ENCODE peak calls at places on chromosomes 3 and 15, in seven cellular contexts. One of them, this sample, is unnamed.

GRCh38 chr15:59349715-59350420 is 22.8 kb downstream of the MYO1E start:
- DNase-seq in NCI-H1105 treated with DMSO at 0.1 percent for 48 hours: no peak
- DNase-seq in astrocyte: peak
- DNase-seq in AG04449: peak
- DNase-seq in D341Med: no peak
- DNase-seq in stimulated activated CD4-positive, alpha-beta T cell treated with anti-CD3 and anti-CD28 coated beads, Interleukin-4, amount 100 ng/mL, for 4 hours: no peak
- DNase-seq in dermis blood vessel endothelial cell: peak
- DNase-seq in this sample: peak

GRCh38 chr3:108406661-108407206 is 103.7 kb downstream of the MYH15 start:
- DNase-seq in astrocyte: peak
- DNase-seq in NCI-H1105 treated with DMSO at 0.1 percent for 48 hours: peak
- DNase-seq in dermis blood vessel endothelial cell: peak
- DNase-seq in stimulated activated CD4-positive, alpha-beta T cell treated with anti-CD3 and anti-CD28 coated beads, Interleukin-4, amount 100 ng/mL, for 4 hours: no peak
- DNase-seq in AG04449: no peak
- DNase-seq in D341Med: peak
- DNase-seq in this sample: peak

GRCh38 chr3:176651622-176652021 is 545.7 kb downstream of the TBL1XR1 start:
- DNase-seq in stimulated activated CD4-positive, alpha-beta T cell treated with anti-CD3 and anti-CD28 coated beads, Interleukin-4, amount 100 ng/mL, for 4 hours: no peak
- DNase-seq in NCI-H1105 treated with DMSO at 0.1 percent for 48 hours: no peak
- DNase-seq in astrocyte: no peak
- DNase-seq in D341Med: no peak
- DNase-seq in AG04449: no peak
- DNase-seq in dermis blood vessel endothelial cell: no peak
- DNase-seq in this sample: no peak

GRCh38 chr3:37054370-37054769 is 61.1 kb downstream of the MLH1 start:
- DNase-seq in dermis blood vessel endothelial cell: peak
- DNase-seq in astrocyte: peak
- DNase-seq in stimulated activated CD4-positive, alpha-beta T cell treated with anti-CD3 and anti-CD28 coated beads, Interleukin-4, amount 100 ng/mL, for 4 hours: no peak
- DNase-seq in D341Med: no peak
- DNase-seq in NCI-H1105 treated with DMSO at 0.1 percent for 48 hours: no peak
- DNase-seq in AG04449: no peak
- DNase-seq in this sample: peak

GRCh38 chr15:88628018-88628673 is 7.0 kb downstream of the AEN start:
- DNase-seq in dermis blood vessel endothelial cell: no peak
- DNase-seq in D341Med: no peak
- DNase-seq in AG04449: no peak
- DNase-seq in stimulated activated CD4-positive, alpha-beta T cell treated with anti-CD3 and anti-CD28 coated beads, Interleukin-4, amount 100 ng/mL, for 4 hours: no peak
- DNase-seq in astrocyte: no peak
- DNase-seq in NCI-H1105 treated with DMSO at 0.1 percent for 48 hours: no peak
- DNase-seq in this sample: no peak

GRCh38 chr15:60652870-60653269 is 173.9 kb upstream of the ICE2 start:
- DNase-seq in D341Med: no peak
- DNase-seq in dermis blood vessel endothelial cell: no peak
- DNase-seq in AG04449: no peak
- DNase-seq in stimulated activated CD4-positive, alpha-beta T cell treated with anti-CD3 and anti-CD28 coated beads, Interleukin-4, amount 100 ng/mL, for 4 hours: no peak
- DNase-seq in astrocyte: no peak
- DNase-seq in NCI-H1105 treated with DMSO at 0.1 percent for 48 hours: peak
- DNase-seq in this sample: no peak

GRCh38 chr15:72685301-72685924 is 569 bp downstream of the HIGD2B start:
- DNase-seq in NCI-H1105 treated with DMSO at 0.1 percent for 48 hours: no peak
- DNase-seq in AG04449: no peak
- DNase-seq in stimulated activated CD4-positive, alpha-beta T cell treated with anti-CD3 and anti-CD28 coated beads, Interleukin-4, amount 100 ng/mL, for 4 hours: no peak
- DNase-seq in dermis blood vessel endothelial cell: no peak
- DNase-seq in astrocyte: no peak
- DNase-seq in D341Med: no peak
- DNase-seq in this sample: peak

GRCh38 chr3:197750863-197751737 is 1.4 kb downstream of the FYTTD1 start:
- DNase-seq in astrocyte: peak
- DNase-seq in stimulated activated CD4-positive, alpha-beta T cell treated with anti-CD3 and anti-CD28 coated beads, Interleukin-4, amount 100 ng/mL, for 4 hours: peak
- DNase-seq in AG04449: no peak
- DNase-seq in dermis blood vessel endothelial cell: peak
- DNase-seq in D341Med: peak
- DNase-seq in NCI-H1105 treated with DMSO at 0.1 percent for 48 hours: peak
- DNase-seq in this sample: peak

GRCh38 chr3:31934018-31934417 is 47.0 kb downstream of the OSBPL10 start:
- DNase-seq in dermis blood vessel endothelial cell: peak
- DNase-seq in AG04449: no peak
- DNase-seq in astrocyte: no peak
- DNase-seq in NCI-H1105 treated with DMSO at 0.1 percent for 48 hours: no peak
- DNase-seq in stimulated activated CD4-positive, alpha-beta T cell treated with anti-CD3 and anti-CD28 coated beads, Interleukin-4, amount 100 ng/mL, for 4 hours: no peak
- DNase-seq in D341Med: no peak
- DNase-seq in this sample: no peak

GRCh38 chr3:187041362-187042061 is 97.8 kb downstream of the RPL39L start:
- DNase-seq in D341Med: no peak
- DNase-seq in dermis blood vessel endothelial cell: peak
- DNase-seq in stimulated activated CD4-positive, alpha-beta T cell treated with anti-CD3 and anti-CD28 coated beads, Interleukin-4, amount 100 ng/mL, for 4 hours: peak
- DNase-seq in AG04449: no peak
- DNase-seq in NCI-H1105 treated with DMSO at 0.1 percent for 48 hours: no peak
- DNase-seq in astrocyte: peak
- DNase-seq in this sample: peak

GRCh38 chr3:151576524-151576923 is 115.7 kb upstream of the IGSF10 start:
- DNase-seq in dermis blood vessel endothelial cell: no peak
- DNase-seq in D341Med: no peak
- DNase-seq in AG04449: no peak
- DNase-seq in astrocyte: no peak
- DNase-seq in NCI-H1105 treated with DMSO at 0.1 percent for 48 hours: no peak
- DNase-seq in stimulated activated CD4-positive, alpha-beta T cell treated with anti-CD3 and anti-CD28 coated beads, Interleukin-4, amount 100 ng/mL, for 4 hours: no peak
- DNase-seq in this sample: no peak

GRCh38 chr15:43903864-43904290 is 77.1 kb downstream of the WDR76 start:
- DNase-seq in dermis blood vessel endothelial cell: peak
- DNase-seq in astrocyte: peak
- DNase-seq in AG04449: no peak
- DNase-seq in D341Med: peak
- DNase-seq in stimulated activated CD4-positive, alpha-beta T cell treated with anti-CD3 and anti-CD28 coated beads, Interleukin-4, amount 100 ng/mL, for 4 hours: peak
- DNase-seq in NCI-H1105 treated with DMSO at 0.1 percent for 48 hours: peak
- DNase-seq in this sample: peak

GRCh38 chr3:25033407-25034029 is 394.5 kb upstream of the RARB start:
- DNase-seq in astrocyte: no peak
- DNase-seq in AG04449: no peak
- DNase-seq in NCI-H1105 treated with DMSO at 0.1 percent for 48 hours: peak
- DNase-seq in stimulated activated CD4-positive, alpha-beta T cell treated with anti-CD3 and anti-CD28 coated beads, Interleukin-4, amount 100 ng/mL, for 4 hours: no peak
- DNase-seq in dermis blood vessel endothelial cell: no peak
- DNase-seq in D341Med: peak
- DNase-seq in this sample: peak

GRCh38 chr15:92043283-92043682 is 189.8 kb downstream of the SLCO3A1 start:
- DNase-seq in NCI-H1105 treated with DMSO at 0.1 percent for 48 hours: no peak
- DNase-seq in dermis blood vessel endothelial cell: no peak
- DNase-seq in AG04449: no peak
- DNase-seq in D341Med: no peak
- DNase-seq in stimulated activated CD4-positive, alpha-beta T cell treated with anti-CD3 and anti-CD28 coated beads, Interleukin-4, amount 100 ng/mL, for 4 hours: no peak
- DNase-seq in astrocyte: no peak
- DNase-seq in this sample: no peak

GRCh38 chr15:60635507-60636352 is 156.8 kb upstream of the ICE2 start:
- DNase-seq in dermis blood vessel endothelial cell: peak
- DNase-seq in astrocyte: peak
- DNase-seq in stimulated activated CD4-positive, alpha-beta T cell treated with anti-CD3 and anti-CD28 coated beads, Interleukin-4, amount 100 ng/mL, for 4 hours: no peak
- DNase-seq in NCI-H1105 treated with DMSO at 0.1 percent for 48 hours: no peak
- DNase-seq in AG04449: no peak
- DNase-seq in D341Med: no peak
- DNase-seq in this sample: no peak

GRCh38 chr3:40847571-40847992 is 322.8 kb downstream of the ZNF621 start:
- DNase-seq in astrocyte: peak
- DNase-seq in stimulated activated CD4-positive, alpha-beta T cell treated with anti-CD3 and anti-CD28 coated beads, Interleukin-4, amount 100 ng/mL, for 4 hours: no peak
- DNase-seq in D341Med: no peak
- DNase-seq in AG04449: no peak
- DNase-seq in dermis blood vessel endothelial cell: peak
- DNase-seq in NCI-H1105 treated with DMSO at 0.1 percent for 48 hours: no peak
- DNase-seq in this sample: no peak

GRCh38 chr3:177385831-177386301 is 188.6 kb upstream of the TBL1XR1 start:
- DNase-seq in astrocyte: peak
- DNase-seq in NCI-H1105 treated with DMSO at 0.1 percent for 48 hours: peak
- DNase-seq in AG04449: peak
- DNase-seq in dermis blood vessel endothelial cell: no peak
- DNase-seq in stimulated activated CD4-positive, alpha-beta T cell treated with anti-CD3 and anti-CD28 coated beads, Interleukin-4, amount 100 ng/mL, for 4 hours: no peak
- DNase-seq in D341Med: no peak
- DNase-seq in this sample: peak

This sample was measured in IMR-90.